ENCODE peak calls at places on chromosomes 2 and 18, in seven cellular contexts. F is neuronal stem cell, G is NT2/D1, Q is GM23248, N is SK-N-SH, I is endodermal cell, M is mesenchymal stem cell. S is an unnamed sample.

GRCh38 chr2:234500394-234501006 is 3.6 kb upstream of the ARL4C start:
- DNase-seq in F (no peak), G (no peak), Q (peak; percentile 77), N (peak; percentile 61), I (peak; percentile 76), M (peak; percentile 67), S (peak; percentile 90)

GRCh38 chr2:3620834-3621233 is 25.9 kb downstream of the COLEC11 start:
- DNase-seq in F (no peak), G (no peak), Q (no peak), N (no peak), I (no peak), M (peak; percentile 64), S (no peak)

GRCh38 chr2:109516445-109517117 is 97.2 kb downstream of the SEPTIN10 start:
- DNase-seq in F (peak; percentile 54), G (peak; percentile 66), Q (peak; percentile 50), N (peak; percentile 67), I (peak; percentile 96), M (peak; percentile 68), S (no peak)

GRCh38 chr2:25103287-25103871 is 61.5 kb downstream of the EFR3B start:
- DNase-seq in F (no peak), G (no peak), Q (peak; percentile 97), N (no peak), I (no peak), M (peak; percentile 47), S (no peak)

GRCh38 chr2:149296031-149296430 is 34.4 kb upstream of the LYPD6 start:
- DNase-seq in F (no peak), G (no peak), Q (no peak), N (no peak), I (no peak), M (no peak), S (no peak)

GRCh38 chr18:36828157-36828629 is 609 bp downstream of the TPGS2 start:
- DNase-seq in F (peak; percentile 48), G (no peak), Q (peak; percentile 78), N (no peak), I (peak; percentile 78), M (peak; percentile 78), S (peak; percentile 60)

GRCh38 chr2:161237397-161238263 is 70.6 kb upstream of the PSMD14 start:
- DNase-seq in F (peak; percentile 56), G (no peak), Q (peak; percentile 72), N (peak; percentile 78), I (peak; percentile 81), M (peak; percentile 58), S (peak; percentile 77)

GRCh38 chr2:16656087-16656486 is 9.5 kb downstream of the CYRIA start:
- DNase-seq in F (no peak), G (no peak), Q (no peak), N (no peak), I (peak; percentile 22), M (no peak), S (no peak)

GRCh38 chr18:76383636-76384035 is 111.4 kb downstream of the ZNF516 start:
- DNase-seq in F (no peak), G (no peak), Q (no peak), N (no peak), I (no peak), M (no peak), S (no peak)

GRCh38 chr2:158619496-158619895 is 162.7 kb downstream of the PKP4 start:
- DNase-seq in F (no peak), G (peak; percentile 5), Q (peak; percentile 56), N (no peak), I (no peak), M (peak; percentile 61), S (no peak)

GRCh38 chr18:62399781-62400308 is 74.7 kb downstream of the TNFRSF11A start:
- DNase-seq in F (no peak), G (peak; percentile 23), Q (peak; percentile 12), N (peak; percentile 39), I (peak; percentile 81), M (peak; percentile 10), S (no peak)

DNA sequence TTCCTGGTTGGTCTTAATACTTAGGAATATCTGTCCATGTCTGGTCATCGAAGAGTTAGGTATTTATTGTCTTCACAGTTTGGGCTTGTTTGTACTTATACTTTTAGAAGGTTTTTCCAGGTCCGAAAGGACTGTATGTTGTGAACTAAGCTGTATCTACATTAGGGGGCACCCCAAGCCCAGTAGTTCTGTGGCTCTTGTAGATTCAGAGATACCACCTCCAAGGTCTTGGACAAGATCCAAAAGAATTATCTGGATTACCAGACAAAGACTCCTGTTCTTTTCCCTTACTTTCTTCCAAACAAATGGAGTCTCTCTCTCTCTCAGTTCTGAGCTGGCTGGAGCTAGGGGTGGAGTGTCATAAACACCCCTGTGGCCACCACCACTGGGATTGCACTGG is 328.7 kb downstream of the ZNF804A start:
- DNase-seq in F (no peak), G (no peak), Q (no peak), N (no peak), I (no peak), M (no peak), S (no peak)
- H3K9me3 ChIP-seq in F (peaks cover 3% of the 10 kb centered on the region), G (peaks cover 5% of the 10 kb centered on the region), Q (peaks cover 4% of the 10 kb centered on the region), N (no peaks in the 10 kb centered on the region), I (no peaks in the 10 kb centered on the region), M (peaks cover 31% of the 10 kb centered on the region), S (peaks cover 10% of the 10 kb centered on the region)

GRCh38 chr2:41768301-41768700 is 279.5 kb upstream of the PKDCC start:
- DNase-seq in F (no peak), G (no peak), Q (no peak), N (no peak), I (peak; percentile 62), M (no peak), S (no peak)
- H3K9ac ChIP-seq in F (no peak overlapping the region), G (no peak overlapping the region), Q (no peak overlapping the region), N (no peak overlapping the region), I (no peak overlapping the region), M (no peak overlapping the region), S (no peak overlapping the region)

GRCh38 chr2:95295376-95295775 is 1.8 kb upstream of the KCNIP3 start:
- DNase-seq in F (no peak), G (no peak), Q (no peak), N (no peak), I (no peak), M (no peak), S (no peak)
- H3K9me3 ChIP-seq in F (peaks cover 8% of the 10 kb centered on the region), G (peaks cover 19% of the 10 kb centered on the region), Q (no peaks in the 10 kb centered on the region), N (no peaks in the 10 kb centered on the region), I (no peaks in the 10 kb centered on the region), M (peaks cover 7% of the 10 kb centered on the region), S (peaks cover 3% of the 10 kb centered on the region)

GRCh38 chr2:88606371-88607030 is 20.8 kb downstream of the EIF2AK3 start:
- DNase-seq in F (no peak), G (no peak), Q (no peak), N (no peak), I (no peak), M (no peak), S (no peak)

GRCh38 chr2:88600038-88600465 is 27.2 kb downstream of the EIF2AK3 start:
- DNase-seq in F (peak; percentile 35), G (peak; percentile 77), Q (peak; percentile 94), N (peak; percentile 35), I (peak; percentile 68), M (peak; percentile 96), S (no peak)

GRCh38 chr2:88602022-88602421 is 25.2 kb downstream of the EIF2AK3 start:
- DNase-seq in F (no peak), G (no peak), Q (no peak), N (no peak), I (no peak), M (no peak), S (no peak)

GRCh38 chr2:88601302-88601701 is 26.0 kb downstream of the EIF2AK3 start:
- DNase-seq in F (no peak), G (no peak), Q (no peak), N (peak; percentile 28), I (no peak), M (no peak), S (no peak)

DNA sequence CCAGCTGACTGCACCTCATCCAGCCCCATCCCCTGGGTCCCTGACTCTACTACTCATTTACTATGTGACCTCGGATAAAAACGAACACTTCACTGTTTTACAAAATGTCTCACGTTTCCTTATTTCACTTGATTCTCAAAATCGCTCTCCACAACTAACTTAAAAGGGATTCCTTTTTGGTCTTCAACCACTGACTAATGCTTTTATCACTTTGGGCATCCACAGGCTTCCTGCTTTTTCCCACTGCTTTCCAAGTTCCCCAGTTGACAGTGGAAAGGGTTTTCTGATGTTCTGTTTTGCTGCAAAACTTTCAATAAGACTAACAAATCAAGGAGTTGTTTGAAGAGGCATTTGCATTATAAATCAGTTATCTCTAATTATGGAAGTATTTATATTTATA is 24.1 kb downstream of the EIF2AK3 start:
- DNase-seq in F (no peak), G (no peak), Q (peak; percentile 70), N (no peak), I (no peak), M (peak; percentile 42), S (no peak)
- H3K9ac ChIP-seq in F (no peak overlapping the region), G (no peak overlapping the region), Q (no peak overlapping the region), N (no peak overlapping the region), I (no peak overlapping the region), M (peak overlapping the region; percentile 6), S (no peak overlapping the region)

GRCh38 chr2:239806758-239807434 is 218.2 kb downstream of the NDUFA10 start:
- DNase-seq in F (no peak), G (no peak), Q (no peak), N (no peak), I (peak; percentile 31), M (no peak), S (peak; percentile 35)

GRCh38 chr2:239806276-239806675 is 218.9 kb downstream of the NDUFA10 start:
- DNase-seq in F (no peak), G (no peak), Q (no peak), N (no peak), I (peak; percentile 30), M (no peak), S (no peak)

GRCh38 chr2:239804161-239805042 is 220.7 kb downstream of the NDUFA10 start:
- DNase-seq in F (no peak), G (no peak), Q (no peak), N (no peak), I (peak; percentile 19), M (no peak), S (peak; percentile 55)

GRCh38 chr2:239805043-239805329 is 220.2 kb downstream of the NDUFA10 start:
- DNase-seq in F (no peak), G (no peak), Q (no peak), N (no peak), I (peak; percentile 26), M (no peak), S (peak; percentile 41)

DNA sequence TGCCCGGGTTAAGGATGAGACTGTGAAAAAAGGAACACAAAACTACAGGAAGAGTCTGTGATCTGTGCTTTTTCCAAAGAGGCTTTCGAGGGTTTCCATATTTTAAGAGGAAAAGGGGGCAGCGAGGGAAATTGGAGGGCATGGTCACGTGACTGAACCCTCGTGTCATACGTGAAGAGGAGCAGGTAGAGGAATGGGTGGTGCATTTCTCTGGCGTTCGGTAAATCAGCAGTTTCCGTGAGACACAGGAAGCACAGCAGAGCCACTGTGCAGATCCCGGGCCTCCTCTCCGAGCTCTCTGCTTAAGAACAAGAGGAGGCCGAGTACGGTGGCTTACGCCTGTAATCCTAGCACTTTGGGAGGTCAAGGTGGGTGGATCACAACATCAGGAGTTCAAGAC is 219.7 kb downstream of the NDUFA10 start:
- DNase-seq in F (no peak), G (no peak), Q (no peak), N (no peak), I (peak; percentile 10), M (no peak), S (no peak)
- H3K9me3 ChIP-seq in F (no peaks in the 10 kb centered on the region), G (peaks cover 5% of the 10 kb centered on the region), Q (no peaks in the 10 kb centered on the region), N (no peaks in the 10 kb centered on the region), I (no peaks in the 10 kb centered on the region), M (peaks cover 3% of the 10 kb centered on the region), S (no peaks in the 10 kb centered on the region)